ENCODE peak calls at places on chromosomes 11 and 22, in six cellular contexts. One of them, this sample, is unnamed.
A peak's percentile ranks its signal among the peaks of the same experiment; 100 is the strongest.

GRCh38 chr11:78027759-78028158 is 4.7 kb upstream of the KCTD14 start:
- DNase-seq in MM.1S: no peak
- DNase-seq in progenitor cell of endocrine pancreas: no peak
- DNase-seq in nephron progenitor cell: no peak
- DNase-seq in brain microvascular endothelial cell: no peak
- DNase-seq in pancreas: no peak
- DNase-seq in this sample: no peak

GRCh38 chr11:73493838-73494598 is 103.9 kb downstream of the FAM168A start:
- DNase-seq in nephron progenitor cell: no peak
- DNase-seq in progenitor cell of endocrine pancreas: no peak
- DNase-seq in pancreas: no peak
- DNase-seq in MM.1S: no peak
- DNase-seq in brain microvascular endothelial cell: peak; percentile 80
- DNase-seq in this sample: no peak

GRCh38 chr22:45905924-45906865 is 70.8 kb downstream of the WNT7B start:
- DNase-seq in pancreas: no peak
- DNase-seq in progenitor cell of endocrine pancreas: no peak
- DNase-seq in MM.1S: no peak
- DNase-seq in brain microvascular endothelial cell: peak; percentile 49
- DNase-seq in nephron progenitor cell: peak; percentile 28
- DNase-seq in this sample: no peak

GRCh38 chr11:13011366-13012036 is 2.4 kb downstream of the RASSF10 start:
- DNase-seq in nephron progenitor cell: no peak
- DNase-seq in progenitor cell of endocrine pancreas: no peak
- DNase-seq in pancreas: no peak
- DNase-seq in brain microvascular endothelial cell: no peak
- DNase-seq in MM.1S: no peak
- DNase-seq in this sample: no peak

GRCh38 chr11:12818333-12819015 is 144.3 kb downstream of the TEAD1 start:
- DNase-seq in pancreas: no peak
- DNase-seq in nephron progenitor cell: no peak
- DNase-seq in brain microvascular endothelial cell: no peak
- DNase-seq in progenitor cell of endocrine pancreas: no peak
- DNase-seq in MM.1S: no peak
- DNase-seq in this sample: no peak

GRCh38 chr11:59898046-59898445 is 19.5 kb downstream of the OOSP3 start:
- DNase-seq in nephron progenitor cell: no peak
- DNase-seq in brain microvascular endothelial cell: no peak
- DNase-seq in pancreas: no peak
- DNase-seq in MM.1S: no peak
- DNase-seq in progenitor cell of endocrine pancreas: no peak
- DNase-seq in this sample: no peak

GRCh38 chr11:28139848-28140415 is 31.7 kb downstream of the METTL15 start:
- DNase-seq in pancreas: no peak
- DNase-seq in progenitor cell of endocrine pancreas: no peak
- DNase-seq in brain microvascular endothelial cell: no peak
- DNase-seq in nephron progenitor cell: no peak
- DNase-seq in MM.1S: no peak
- DNase-seq in this sample: no peak

GRCh38 chr22:27385261-27385998 is 416.1 kb downstream of the MN1 start:
- DNase-seq in brain microvascular endothelial cell: no peak
- DNase-seq in pancreas: no peak
- DNase-seq in nephron progenitor cell: no peak
- DNase-seq in progenitor cell of endocrine pancreas: no peak
- DNase-seq in MM.1S: no peak
- DNase-seq in this sample: no peak

GRCh38 chr11:19370100-19370861 is 129.5 kb upstream of the E2F8 start:
- DNase-seq in pancreas: no peak
- DNase-seq in progenitor cell of endocrine pancreas: no peak
- DNase-seq in brain microvascular endothelial cell: peak; percentile 38
- DNase-seq in nephron progenitor cell: no peak
- DNase-seq in MM.1S: no peak
- DNase-seq in this sample: no peak

GRCh38 chr11:77557553-77557952 is 32.2 kb upstream of the AQP11 start:
- DNase-seq in progenitor cell of endocrine pancreas: no peak
- DNase-seq in brain microvascular endothelial cell: peak; percentile 16
- DNase-seq in nephron progenitor cell: no peak
- DNase-seq in pancreas: no peak
- DNase-seq in MM.1S: peak; percentile 62
- DNase-seq in this sample: peak; percentile 15

GRCh38 chr11:45078236-45079074 is 68.0 kb upstream of the PRDM11 start:
- DNase-seq in brain microvascular endothelial cell: no peak
- DNase-seq in progenitor cell of endocrine pancreas: no peak
- DNase-seq in nephron progenitor cell: no peak
- DNase-seq in MM.1S: no peak
- DNase-seq in pancreas: no peak
- DNase-seq in this sample: no peak

GRCh38 chr22:35795476-35795875 is 77.8 kb downstream of the APOL5 start:
- DNase-seq in pancreas: no peak
- DNase-seq in progenitor cell of endocrine pancreas: no peak
- DNase-seq in brain microvascular endothelial cell: no peak
- DNase-seq in MM.1S: no peak
- DNase-seq in nephron progenitor cell: no peak
- DNase-seq in this sample: no peak

GRCh38 chr11:8581300-8581699 is 12.7 kb downstream of the STK33 start:
- DNase-seq in progenitor cell of endocrine pancreas: no peak
- DNase-seq in MM.1S: no peak
- DNase-seq in pancreas: no peak
- DNase-seq in brain microvascular endothelial cell: no peak
- DNase-seq in nephron progenitor cell: no peak
- DNase-seq in this sample: no peak

GRCh38 chr11:111911563-111912401 is at the start of gene CRYAB:
- DNase-seq in MM.1S: no peak
- DNase-seq in progenitor cell of endocrine pancreas: no peak
- DNase-seq in nephron progenitor cell: peak; percentile 16
- DNase-seq in brain microvascular endothelial cell: peak; percentile 71
- DNase-seq in pancreas: peak; percentile 68
- DNase-seq in this sample: no peak

GRCh38 chr22:25360891-25361645 is 141.6 kb downstream of the CRYBB2 start:
- DNase-seq in pancreas: no peak
- DNase-seq in progenitor cell of endocrine pancreas: no peak
- DNase-seq in nephron progenitor cell: no peak
- DNase-seq in brain microvascular endothelial cell: no peak
- DNase-seq in MM.1S: no peak
- DNase-seq in this sample: no peak

GRCh38 chr11:108929241-108929640 is 264.4 kb downstream of the DDX10 start:
- DNase-seq in brain microvascular endothelial cell: peak; percentile 91
- DNase-seq in progenitor cell of endocrine pancreas: no peak
- DNase-seq in MM.1S: no peak
- DNase-seq in pancreas: no peak
- DNase-seq in nephron progenitor cell: no peak
- DNase-seq in this sample: no peak

GRCh38 chr11:45332486-45332934 is 46.4 kb upstream of the SYT13 start:
- DNase-seq in brain microvascular endothelial cell: peak; percentile 27
- DNase-seq in pancreas: no peak
- DNase-seq in nephron progenitor cell: peak; percentile 57
- DNase-seq in MM.1S: peak; percentile 21
- DNase-seq in progenitor cell of endocrine pancreas: no peak
- DNase-seq in this sample: peak; percentile 70

GRCh38 chr11:70048279-70049024 is 29.7 kb upstream of the ANO1 start:
- DNase-seq in nephron progenitor cell: peak; percentile 54
- DNase-seq in progenitor cell of endocrine pancreas: no peak
- DNase-seq in MM.1S: no peak
- DNase-seq in pancreas: no peak
- DNase-seq in brain microvascular endothelial cell: no peak
- DNase-seq in this sample: no peak
- TF ChIP-seq CTCF in nephron progenitor cell: peak; percentile 22
- TF ChIP-seq CTCF in progenitor cell of endocrine pancreas: peak; percentile 40
- TF ChIP-seq CTCF in MM.1S: peak; percentile 23
- TF ChIP-seq CTCF in pancreas: no peak
- TF ChIP-seq CTCF in brain microvascular endothelial cell: peak; percentile 66
- TF ChIP-seq CTCF in this sample: no peak

GRCh38 chr11:6099577-6099976 is 7.9 kb upstream of the OR56B4 start:
- DNase-seq in MM.1S: no peak
- DNase-seq in nephron progenitor cell: no peak
- DNase-seq in pancreas: no peak
- DNase-seq in brain microvascular endothelial cell: no peak
- DNase-seq in progenitor cell of endocrine pancreas: no peak
- DNase-seq in this sample: no peak
- TF ChIP-seq CTCF in MM.1S: no peak
- TF ChIP-seq CTCF in nephron progenitor cell: no peak
- TF ChIP-seq CTCF in pancreas: no peak
- TF ChIP-seq CTCF in brain microvascular endothelial cell: no peak
- TF ChIP-seq CTCF in progenitor cell of endocrine pancreas: no peak
- TF ChIP-seq CTCF in this sample: no peak

GRCh38 chr11:124865181-124865901 is at the start of gene ROBO3:
- DNase-seq in MM.1S: no peak
- DNase-seq in progenitor cell of endocrine pancreas: no peak
- DNase-seq in brain microvascular endothelial cell: no peak
- DNase-seq in nephron progenitor cell: no peak
- DNase-seq in pancreas: peak; percentile 60
- DNase-seq in this sample: no peak

GRCh38 chr11:124867700-124868099 is 2.5 kb downstream of the ROBO3 start:
- DNase-seq in pancreas: no peak
- DNase-seq in brain microvascular endothelial cell: peak; percentile 42
- DNase-seq in MM.1S: peak; percentile 22
- DNase-seq in progenitor cell of endocrine pancreas: no peak
- DNase-seq in nephron progenitor cell: peak; percentile 44
- DNase-seq in this sample: peak; percentile 81

GRCh38 chr11:124864176-124864891 is 898 bp upstream of the ROBO3 start:
- DNase-seq in MM.1S: no peak
- DNase-seq in brain microvascular endothelial cell: no peak
- DNase-seq in pancreas: peak; percentile 20
- DNase-seq in nephron progenitor cell: no peak
- DNase-seq in progenitor cell of endocrine pancreas: no peak
- DNase-seq in this sample: no peak

GRCh38 chr11:124864892-124865180 is 396 bp upstream of the ROBO3 start:
- DNase-seq in progenitor cell of endocrine pancreas: no peak
- DNase-seq in pancreas: peak; percentile 39
- DNase-seq in nephron progenitor cell: no peak
- DNase-seq in MM.1S: no peak
- DNase-seq in brain microvascular endothelial cell: no peak
- DNase-seq in this sample: no peak

DNA sequence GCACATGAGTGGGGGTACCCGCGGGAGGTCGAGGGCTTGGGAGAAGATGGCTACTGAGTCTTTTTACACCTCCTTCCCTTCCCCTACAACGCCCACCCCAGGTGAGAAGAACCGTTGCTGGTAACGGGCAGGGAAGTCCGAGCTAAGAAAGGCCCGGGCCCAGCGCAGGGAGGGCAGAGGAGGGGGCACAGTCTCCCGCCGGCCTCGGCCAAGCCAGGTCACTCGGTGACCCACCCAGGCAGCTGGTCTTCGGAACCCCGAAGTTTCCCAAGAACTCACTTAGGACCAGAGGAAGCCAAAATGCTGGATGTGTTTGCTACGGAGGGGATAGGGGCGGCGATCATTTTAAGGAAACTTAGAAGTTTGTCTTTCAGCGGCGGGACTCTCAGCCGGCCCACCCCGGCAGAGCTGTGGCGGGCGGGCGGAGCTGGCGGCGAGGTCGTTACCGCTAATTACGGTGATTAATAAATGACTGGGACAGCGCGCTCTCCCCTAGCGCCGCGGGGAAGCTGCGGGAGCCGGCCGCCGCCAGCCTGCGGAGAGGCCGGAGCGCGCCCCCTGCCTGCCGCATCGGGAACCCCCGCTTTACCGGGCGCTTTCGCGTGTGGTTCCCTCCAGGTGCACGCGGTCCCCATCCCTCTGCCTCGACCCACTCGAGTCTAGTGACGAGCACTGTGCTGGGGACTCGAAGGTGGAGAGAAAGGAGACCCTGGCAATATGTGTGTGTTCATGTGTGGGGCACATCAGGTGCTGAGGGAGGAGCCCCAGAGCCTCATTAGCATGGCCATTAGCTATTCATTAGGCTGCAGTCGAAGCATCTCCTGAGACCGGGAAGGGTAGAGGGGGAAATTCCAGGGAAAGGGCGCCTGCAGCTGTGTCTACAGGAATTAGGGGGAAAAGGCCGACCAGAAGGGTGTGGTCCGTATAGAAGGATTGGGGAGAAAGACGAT is 945 bp downstream of the ROBO3 start:
- DNase-seq in nephron progenitor cell: peak; percentile 81
- DNase-seq in pancreas: peak; percentile 83
- DNase-seq in progenitor cell of endocrine pancreas: peak; percentile 61
- DNase-seq in brain microvascular endothelial cell: no peak
- DNase-seq in MM.1S: peak; percentile 15
- DNase-seq in this sample: peak; percentile 84
- TF ChIP-seq CTCF in nephron progenitor cell: peak; percentile 95
- TF ChIP-seq CTCF in pancreas: peak; percentile 70
- TF ChIP-seq CTCF in progenitor cell of endocrine pancreas: peak; percentile 86
- TF ChIP-seq CTCF in brain microvascular endothelial cell: peak; percentile 72
- TF ChIP-seq CTCF in MM.1S: peak; percentile 55
- TF ChIP-seq CTCF in this sample: peak; percentile 50

GRCh38 chr22:38700789-38701628 is at the start of gene JOSD1:
- DNase-seq in nephron progenitor cell: peak; percentile 98
- DNase-seq in MM.1S: peak; percentile 97
- DNase-seq in brain microvascular endothelial cell: peak; percentile 88
- DNase-seq in progenitor cell of endocrine pancreas: peak; percentile 94
- DNase-seq in pancreas: peak; percentile 99
- DNase-seq in this sample: peak; percentile 98
- TF ChIP-seq CTCF in nephron progenitor cell: no peak
- TF ChIP-seq CTCF in MM.1S: no peak
- TF ChIP-seq CTCF in brain microvascular endothelial cell: no peak
- TF ChIP-seq CTCF in progenitor cell of endocrine pancreas: peak; percentile 12
- TF ChIP-seq CTCF in pancreas: no peak
- TF ChIP-seq CTCF in this sample: no peak

DNA sequence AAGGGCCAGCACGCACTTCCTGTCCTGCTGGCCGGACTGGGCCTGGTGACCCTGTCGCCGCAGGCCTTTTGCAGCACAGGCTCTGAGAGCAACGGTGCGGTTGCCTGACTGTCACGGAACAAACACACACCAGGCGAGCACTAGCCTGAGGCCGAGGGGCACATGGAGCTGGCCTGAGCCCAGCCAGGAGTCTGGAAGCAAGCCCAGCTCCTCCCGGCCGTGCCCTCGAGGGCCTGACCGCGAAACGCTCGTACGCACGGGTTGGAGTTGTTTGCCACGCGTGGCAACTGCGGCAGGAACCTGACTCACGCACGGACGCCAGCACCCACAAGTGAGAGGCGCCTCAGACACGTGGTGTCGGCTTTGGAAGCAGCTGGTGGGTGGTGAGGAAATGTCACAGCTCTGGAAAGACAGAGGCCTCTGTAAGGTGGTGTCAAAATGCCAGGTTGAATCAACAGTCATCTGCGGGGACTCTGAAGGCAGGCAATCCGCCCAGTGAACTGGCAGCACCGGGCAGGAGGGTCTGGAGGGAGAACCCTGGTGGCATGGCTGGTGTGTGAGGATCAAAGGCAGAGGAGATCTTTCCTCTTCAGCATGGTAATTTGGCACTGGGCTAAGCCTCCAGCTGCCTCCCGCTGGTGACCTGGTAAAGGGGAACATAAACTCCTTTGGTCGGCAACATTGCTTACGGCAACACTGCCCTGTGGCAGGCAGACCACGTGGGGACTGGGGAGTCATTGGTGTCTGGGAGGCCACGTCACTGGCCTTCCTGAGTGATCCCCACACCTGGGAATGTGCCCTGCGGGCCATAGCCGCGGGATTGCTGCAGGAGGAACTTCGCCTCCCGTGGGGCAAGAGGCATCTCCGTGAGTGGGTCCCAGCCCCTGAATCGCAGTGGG is 15.3 kb upstream of the IL17REL start:
- DNase-seq in nephron progenitor cell: no peak
- DNase-seq in pancreas: no peak
- DNase-seq in MM.1S: no peak
- DNase-seq in brain microvascular endothelial cell: no peak
- DNase-seq in progenitor cell of endocrine pancreas: no peak
- DNase-seq in this sample: no peak
- TF ChIP-seq CTCF in nephron progenitor cell: no peak
- TF ChIP-seq CTCF in pancreas: no peak
- TF ChIP-seq CTCF in MM.1S: no peak
- TF ChIP-seq CTCF in brain microvascular endothelial cell: no peak
- TF ChIP-seq CTCF in progenitor cell of endocrine pancreas: no peak
- TF ChIP-seq CTCF in this sample: no peak

This sample was measured in GM20000.